ENCODE peak calls at places on chromosomes 1 and 21, in five cellular contexts. S is HFF-Myc, Z is bronchial epithelial cell, Q is omental fat pad, J is endothelial cell of umbilical vein. L is an unnamed sample.

GRCh38 chr1:119968068-119968492 is 71.8 kb upstream of the ADAM30 start:
- DNase-seq in J (peak), S (no peak), Z (peak), Q (peak), L (peak)

GRCh38 chr1:76928511-76928910 is 61.2 kb downstream of the ST6GALNAC5 start:
- DNase-seq in J (no peak), Q (no peak), Z (peak), S (no peak), L (no peak)

GRCh38 chr1:188364927-188365449 is 1536.2 kb downstream of the PLA2G4A start:
- DNase-seq in Z (no peak), J (no peak), Q (no peak), S (no peak), L (no peak)

GRCh38 chr1:114021665-114022099 is 42.4 kb downstream of the OLFML3 start:
- DNase-seq in Q (no peak), J (no peak), Z (no peak), S (no peak), L (no peak)

GRCh38 chr1:26064591-26064990 is 2.8 kb downstream of the TRIM63 start:
- DNase-seq in Q (no peak), J (no peak), Z (peak), S (no peak), L (no peak)

GRCh38 chr1:30847358-30847972 is 61.1 kb downstream of the SDC3 start:
- DNase-seq in Q (no peak), S (no peak), Z (no peak), J (peak), L (no peak)

GRCh38 chr21:15729674-15730483 is at the start of gene USP25:
- DNase-seq in Q (peak), Z (peak), S (no peak), J (peak), L (peak)

GRCh38 chr1:95659166-95659565 is 425.2 kb downstream of the RWDD3 start:
- DNase-seq in Z (peak), Q (no peak), J (no peak), S (no peak), L (no peak)

GRCh38 chr1:16181887-16182719 is 26.2 kb upstream of the EPHA2 start:
- DNase-seq in S (peak), J (peak), Z (peak), Q (peak), L (no peak)

GRCh38 chr1:21280011-21280471 is 10.2 kb downstream of the ECE1 start:
- DNase-seq in Z (no peak), S (no peak), J (peak), Q (no peak), L (no peak)

GRCh38 chr1:37189111-37189510 is 154.8 kb upstream of the GRIK3 start:
- DNase-seq in J (no peak), S (no peak), Q (no peak), Z (no peak), L (no peak)

GRCh38 chr21:39208624-39209333 is 25.5 kb upstream of the PSMG1 start:
- DNase-seq in Q (no peak), J (no peak), S (no peak), Z (no peak), L (no peak)

GRCh38 chr1:11673089-11673769 is 7.7 kb downstream of the MAD2L2 start:
- DNase-seq in Z (no peak), Q (no peak), S (no peak), J (no peak), L (no peak)

GRCh38 chr1:206591696-206592095 is 20.6 kb downstream of the EIF2D start:
- DNase-seq in J (no peak), Z (no peak), Q (no peak), S (no peak), L (no peak)

GRCh38 chr1:206589206-206589605 is 23.1 kb downstream of the EIF2D start:
- DNase-seq in S (peak), J (peak), Q (no peak), Z (peak), L (no peak)

GRCh38 chr1:206591236-206591635 is 21.0 kb downstream of the EIF2D start:
- DNase-seq in Z (no peak), Q (no peak), J (no peak), S (no peak), L (no peak)

GRCh38 chr1:206588492-206588891 is 23.8 kb downstream of the EIF2D start:
- DNase-seq in S (no peak), Q (peak), J (no peak), Z (no peak), L (no peak)

DNA sequence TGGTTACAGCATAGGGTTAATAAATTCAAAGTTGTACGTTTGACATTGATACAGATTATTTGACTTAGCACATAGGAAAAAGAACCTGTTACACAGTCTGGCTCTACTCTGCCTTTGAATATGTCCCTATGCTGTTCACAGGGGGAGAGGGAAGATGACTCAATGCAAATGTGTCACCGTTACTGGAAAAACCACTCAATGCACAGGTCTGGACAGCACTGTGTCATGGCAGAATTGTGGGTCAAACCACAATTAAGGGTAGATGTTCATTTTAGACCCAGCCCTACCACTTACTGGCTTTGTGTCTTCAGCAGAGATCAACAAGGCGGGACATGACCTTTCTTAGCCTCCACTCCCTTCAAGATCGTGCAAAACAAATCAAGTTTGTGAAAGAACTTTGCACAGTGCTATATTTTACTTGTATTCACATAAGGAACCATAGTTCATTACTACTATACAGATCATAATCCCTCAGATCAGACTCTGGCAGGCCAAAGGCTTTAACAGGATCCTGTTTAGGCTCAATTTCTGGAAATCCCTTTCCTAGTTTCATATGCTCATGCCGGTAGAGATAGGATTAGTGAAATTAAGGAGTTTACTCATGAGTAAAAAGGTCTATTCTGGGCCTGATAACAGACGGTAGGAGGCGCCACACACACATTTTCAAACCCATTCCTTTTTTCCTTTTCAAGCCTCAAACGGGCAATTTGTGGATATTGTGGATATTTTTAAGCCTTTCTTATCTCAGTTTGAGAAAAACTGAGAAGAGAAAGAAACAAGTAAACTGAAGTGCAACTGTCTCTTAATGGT is 22.0 kb downstream of the EIF2D start:
- DNase-seq in S (no peak), Q (no peak), J (no peak), Z (peak), L (no peak)
- TF ChIP-seq CTCF in S (peak), Q (no peak), J (peak), Z (peak), L (no peak)

GRCh38 chr1:200895448-200895799 is 724 bp downstream of the INAVA start:
- DNase-seq in Z (peak), Q (no peak), S (no peak), J (no peak), L (no peak)
- TF ChIP-seq CTCF in Z (no peak), Q (no peak), S (no peak), J (no peak), L (no peak)

DNA sequence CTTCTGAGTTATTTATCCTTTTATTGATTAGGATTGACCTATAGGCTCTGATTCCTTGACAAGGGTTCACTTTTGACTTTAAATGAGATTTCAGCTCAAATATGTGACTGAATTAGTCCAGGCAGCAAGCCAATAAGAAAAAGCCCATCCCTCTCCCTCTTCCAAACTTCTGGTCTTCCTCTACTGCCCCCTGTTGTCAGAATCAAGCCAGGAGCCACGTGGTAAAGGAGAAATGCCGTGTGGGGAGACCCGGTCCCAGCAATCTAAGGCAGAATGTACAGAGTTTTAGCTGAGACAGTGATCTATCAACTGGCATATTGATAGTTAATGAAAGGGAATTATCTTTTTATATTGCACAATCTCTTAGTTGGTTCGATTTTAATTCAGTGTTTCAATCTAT is 5.2 kb downstream of the ADAMTS5 start:
- DNase-seq in J (no peak), Q (no peak), Z (no peak), S (no peak), L (no peak)
- TF ChIP-seq CTCF in J (peak), Q (no peak), Z (peak), S (peak), L (no peak)

DNA sequence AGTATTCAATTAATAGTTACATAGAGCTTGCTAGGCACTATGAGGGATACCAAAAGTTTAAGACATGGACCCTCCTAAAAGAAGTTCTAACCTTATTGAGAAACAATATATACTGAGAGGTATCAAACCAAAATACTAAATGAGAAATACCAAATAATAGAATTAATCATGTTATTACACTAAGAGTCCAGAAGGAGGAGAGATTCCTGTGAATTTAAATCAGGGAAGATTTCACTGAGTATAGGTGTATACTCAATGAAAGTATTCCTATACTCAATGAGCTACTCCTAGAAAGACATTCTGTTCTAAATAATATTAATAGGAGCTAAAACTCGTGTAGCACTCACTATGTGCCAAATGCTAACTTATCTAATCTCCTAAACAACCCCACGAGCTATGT is 9.4 kb downstream of the CR1L start:
- DNase-seq in Q (no peak), Z (peak), S (no peak), J (peak), L (no peak)
- TF ChIP-seq CTCF in Q (no peak), Z (no peak), S (no peak), J (no peak), L (no peak)

DNA sequence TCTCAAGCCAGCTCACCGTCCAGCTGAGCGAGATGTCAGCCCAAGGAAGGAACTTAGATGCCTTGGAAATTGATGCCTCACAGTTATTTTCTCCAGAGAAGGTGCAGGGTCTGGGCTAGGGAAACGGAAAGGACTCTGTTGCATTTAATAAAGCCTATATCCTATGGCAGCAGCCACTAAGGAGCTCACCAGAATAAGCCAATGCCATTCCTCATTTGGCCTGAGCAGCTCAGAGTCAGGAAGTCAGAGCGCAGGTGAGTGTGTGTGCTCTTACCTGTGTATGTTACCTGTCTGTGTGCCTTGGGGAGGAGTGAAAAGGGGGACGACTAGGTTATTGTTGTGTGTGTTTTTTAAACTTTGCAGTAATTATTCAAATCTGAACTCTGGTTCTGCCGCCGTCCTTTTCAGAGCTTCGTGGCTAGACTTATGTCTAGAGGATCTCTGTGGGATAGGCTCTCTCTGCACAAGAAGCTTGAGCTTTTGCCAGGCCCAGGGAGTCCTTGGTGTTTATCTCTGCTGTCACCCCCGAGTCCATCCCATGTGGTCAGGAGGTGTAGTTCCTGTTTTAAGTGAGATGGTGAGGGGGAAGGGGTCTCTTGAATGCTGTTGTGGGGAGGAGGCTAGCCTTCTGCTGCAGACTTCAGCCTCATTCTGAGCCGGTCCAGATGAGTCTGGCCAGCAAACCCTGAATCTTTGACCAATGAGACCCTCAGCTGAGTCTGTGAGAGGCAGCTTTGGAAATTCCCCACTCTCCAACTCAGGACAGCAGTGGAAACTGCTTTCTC is 2.4 kb downstream of the TMCC2 start:
- DNase-seq in S (no peak), J (no peak), Z (peak), Q (no peak), L (no peak)
- TF ChIP-seq CTCF in S (no peak), J (no peak), Z (no peak), Q (no peak), L (no peak)

DNA sequence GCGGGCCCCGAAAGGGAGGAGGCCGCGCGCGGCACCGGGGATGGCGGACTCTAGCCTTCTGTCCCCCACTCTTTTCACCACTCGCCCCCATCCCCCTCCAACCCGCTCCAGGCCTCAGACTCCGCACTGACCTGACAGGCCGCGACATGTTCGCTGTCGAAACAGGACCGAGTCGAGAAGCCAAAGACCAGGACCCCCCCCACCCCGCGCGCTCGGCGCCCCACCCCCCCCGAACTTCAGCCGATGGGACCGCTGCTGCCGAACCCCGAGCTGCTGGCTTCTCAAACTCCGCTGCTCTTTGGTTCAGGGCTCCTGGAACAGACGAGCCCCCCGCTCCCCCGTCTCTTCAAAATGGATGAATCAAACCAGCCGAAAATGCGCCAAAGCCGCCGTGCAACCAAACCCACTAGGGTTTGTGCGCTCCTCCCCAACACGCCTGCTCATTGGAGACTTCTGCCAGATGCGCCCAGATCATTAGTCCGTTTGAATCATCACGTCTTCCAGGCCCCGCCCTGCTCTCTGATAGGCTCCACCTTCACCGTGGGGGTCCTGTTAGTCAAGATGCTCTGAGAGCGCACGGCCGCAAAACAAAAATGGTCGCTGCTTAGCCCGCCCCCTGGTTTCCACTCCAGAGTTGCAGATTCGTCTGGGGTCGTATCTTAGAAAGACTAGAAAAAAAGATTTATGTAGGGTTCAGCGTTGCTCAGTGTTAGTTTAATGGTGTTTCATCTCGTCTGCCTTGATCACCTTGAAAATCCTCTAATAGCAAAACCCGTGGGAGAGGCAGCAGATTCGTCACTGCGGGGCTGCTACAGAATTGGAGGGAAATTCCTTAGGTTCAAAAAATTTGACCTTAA is at the start of gene NUCKS1:
- DNase-seq in S (peak), Z (peak), Q (peak), J (peak), L (peak)
- TF ChIP-seq CTCF in S (peak), Z (no peak), Q (no peak), J (no peak), L (no peak)